ENCODE peak calls at places on chromosomes 1 and 21, in seven cellular contexts. Q, L, R, C, M, E and W are unnamed samples.

GRCh38 chr1:239527046-239527693 is 140.8 kb downstream of the CHRM3 start:
- DNase-seq in Q (no peak), L (no peak), R (no peak), C (no peak), M (no peak), E (no peak), W (no peak)

GRCh38 chr1:10967105-10967504 is 45.3 kb upstream of the TARDBP start:
- DNase-seq in Q (no peak), L (no peak), R (no peak), C (no peak), M (no peak), E (no peak), W (no peak)

GRCh38 chr1:154557939-154558609 is 388 bp downstream of the UBE2Q1 start:
- DNase-seq in Q (peak; percentile 37), L (peak; percentile 39), R (peak; percentile 24), C (no peak), M (no peak), E (no peak), W (no peak)

GRCh38 chr1:29123871-29124365 is at the start of gene TMEM200B:
- DNase-seq in Q (no peak), L (no peak), R (no peak), C (no peak), M (no peak), E (no peak), W (no peak)

GRCh38 chr1:94383966-94384408 is 34.2 kb upstream of the ABCD3 start:
- DNase-seq in Q (peak; percentile 61), L (no peak), R (no peak), C (no peak), M (no peak), E (no peak), W (no peak)

GRCh38 chr1:93111561-93111960 is 32.5 kb downstream of the MTF2 start:
- DNase-seq in Q (no peak), L (no peak), R (no peak), C (no peak), M (no peak), E (no peak), W (no peak)

GRCh38 chr1:204990059-204990664 is 52.9 kb upstream of the CNTN2 start:
- DNase-seq in Q (no peak), L (no peak), R (no peak), C (no peak), M (no peak), E (no peak), W (no peak)

GRCh38 chr21:36976882-36977651 is 10.6 kb upstream of the HLCS start:
- DNase-seq in Q (peak; percentile 48), L (peak; percentile 89), R (peak; percentile 9), C (no peak), M (peak; percentile 9), E (peak; percentile 41), W (peak; percentile 69)

GRCh38 chr1:51487628-51488027 is 31.4 kb downstream of the EPS15 start:
- DNase-seq in Q (no peak), L (no peak), R (no peak), C (no peak), M (no peak), E (no peak), W (no peak)

GRCh38 chr1:246893205-246893939 is 38.4 kb downstream of the AHCTF1 start:
- DNase-seq in Q (no peak), L (no peak), R (no peak), C (no peak), M (no peak), E (no peak), W (no peak)

GRCh38 chr1:6384962-6385672 is 8.4 kb downstream of the ACOT7 start:
- DNase-seq in Q (no peak), L (no peak), R (no peak), C (no peak), M (no peak), E (no peak), W (no peak)

GRCh38 chr21:35988396-35989140 is 71.8 kb downstream of the SETD4 start:
- DNase-seq in Q (no peak), L (no peak), R (no peak), C (no peak), M (no peak), E (no peak), W (no peak)

GRCh38 chr21:32412162-32412997 is at the start of gene EVA1C:
- DNase-seq in Q (peak; percentile 34), L (peak; percentile 73), R (peak; percentile 68), C (no peak), M (no peak), E (no peak), W (peak; percentile 85)

GRCh38 chr1:112905420-112906154 is 50.4 kb downstream of the SLC16A1 start:
- DNase-seq in Q (peak; percentile 11), L (no peak), R (no peak), C (no peak), M (no peak), E (no peak), W (no peak)

GRCh38 chr21:26423506-26423905 is 149.6 kb downstream of the CYYR1 start:
- DNase-seq in Q (no peak), L (no peak), R (no peak), C (no peak), M (no peak), E (no peak), W (no peak)

GRCh38 chr21:44425895-44426662 is 29.2 kb upstream of the LRRC3 start:
- DNase-seq in Q (no peak), L (no peak), R (no peak), C (peak; percentile 83), M (no peak), E (no peak), W (no peak)

GRCh38 chr1:14173598-14173997 is 424.9 kb upstream of the KAZN start:
- DNase-seq in Q (no peak), L (peak; percentile 2), R (no peak), C (no peak), M (no peak), E (no peak), W (no peak)

GRCh38 chr1:118487091-118487490 is 302.1 kb upstream of the SPAG17 start:
- DNase-seq in Q (no peak), L (no peak), R (no peak), C (no peak), M (no peak), E (no peak), W (no peak)

GRCh38 chr1:232589111-232589808 is 40.7 kb downstream of the SIPA1L2 start:
- DNase-seq in Q (no peak), L (no peak), R (no peak), C (no peak), M (no peak), E (no peak), W (no peak)

GRCh38 chr1:3029481-3029961 is 8.3 kb downstream of the ACTRT2 start:
- DNase-seq in Q (no peak), L (no peak), R (no peak), C (peak; percentile 84), M (no peak), E (no peak), W (no peak)

GRCh38 chr1:78229344-78229743 is 183.6 kb downstream of the GIPC2 start:
- DNase-seq in Q (peak; percentile 28), L (no peak), R (no peak), C (no peak), M (no peak), E (peak; percentile 85), W (no peak)

GRCh38 chr21:27519357-27519756 is 552.5 kb upstream of the ADAMTS5 start:
- DNase-seq in Q (no peak), L (no peak), R (no peak), C (no peak), M (no peak), E (no peak), W (no peak)

GRCh38 chr1:36297062-36297461 is 9.1 kb upstream of the SH3D21 start:
- DNase-seq in Q (peak; percentile 20), L (no peak), R (no peak), C (no peak), M (no peak), E (peak; percentile 66), W (no peak)

GRCh38 chr1:198298653-198299052 is 141.9 kb downstream of the NEK7 start:
- DNase-seq in Q (no peak), L (no peak), R (no peak), C (no peak), M (no peak), E (no peak), W (no peak)

GRCh38 chr1:155860939-155861496 is 1.7 kb downstream of the SYT11 start:
- DNase-seq in Q (no peak), L (no peak), R (no peak), C (no peak), M (no peak), E (no peak), W (no peak)

GRCh38 chr1:192879416-192879815 is 70.6 kb downstream of the RGS2 start:
- DNase-seq in Q (no peak), L (no peak), R (no peak), C (no peak), M (no peak), E (no peak), W (no peak)

GRCh38 chr1:203325004-203325417 is 19.7 kb downstream of the BTG2 start:
- DNase-seq in Q (no peak), L (no peak), R (peak; percentile 41), C (no peak), M (no peak), E (no peak), W (peak; percentile 47)

GRCh38 chr1:44677201-44677520 is 2.6 kb downstream of the ARMH1 start:
- DNase-seq in Q (no peak), L (peak; percentile 53), R (no peak), C (no peak), M (no peak), E (peak; percentile 57), W (no peak)

GRCh38 chr1:243924588-243925349 is 74.7 kb upstream of the AKT3 start:
- DNase-seq in Q (no peak), L (no peak), R (no peak), C (no peak), M (no peak), E (peak; percentile 99), W (no peak)

GRCh38 chr1:53783056-53783455 is 44.1 kb upstream of the GLIS1 start:
- DNase-seq in Q (no peak), L (no peak), R (no peak), C (no peak), M (no peak), E (no peak), W (no peak)

GRCh38 chr1:202501281-202501680 is 152.8 kb downstream of the PPP1R12B start:
- DNase-seq in Q (peak; percentile 24), L (peak; percentile 56), R (no peak), C (no peak), M (peak; percentile 3), E (no peak), W (peak; percentile 4)

GRCh38 chr1:172449585-172450523 is 6.0 kb upstream of the PIGC start:
- DNase-seq in Q (peak; percentile 75), L (peak; percentile 83), R (no peak), C (no peak), M (peak; percentile 71), E (peak; percentile 42), W (peak; percentile 26)

GRCh38 chr1:96387785-96388184 is 333.8 kb upstream of the PTBP2 start:
- DNase-seq in Q (no peak), L (no peak), R (no peak), C (no peak), M (no peak), E (no peak), W (no peak)

GRCh38 chr1:3477241-3478109 is 23.0 kb downstream of the ARHGEF16 start:
- DNase-seq in Q (no peak), L (no peak), R (no peak), C (no peak), M (no peak), E (no peak), W (no peak)

GRCh38 chr1:46300673-46301405 is 2.6 kb downstream of the LRRC41 start:
- DNase-seq in Q (no peak), L (no peak), R (no peak), C (no peak), M (no peak), E (no peak), W (no peak)

GRCh38 chr1:42758641-42759040 is 8.2 kb downstream of the P3H1 start:
- DNase-seq in Q (no peak), L (no peak), R (no peak), C (no peak), M (peak; percentile 36), E (no peak), W (no peak)

GRCh38 chr1:184028854-184029623 is 8.5 kb downstream of the COLGALT2 start:
- DNase-seq in Q (peak; percentile 49), L (no peak), R (no peak), C (no peak), M (no peak), E (no peak), W (no peak)